ENCODE peak calls at places on chromosomes 4 and X, in eight cellular contexts. X, N, I, A, K, J, Z and H are unnamed samples.

GRCh38 chr4:661231-661630 is 12.8 kb downstream of the ATP5ME start:
- DNase-seq in X (no peak), N (no peak), I (no peak), A (no peak), K (no peak), J (no peak), Z (no peak), H (no peak)

GRCh38 chr4:7419961-7420660 is 14.6 kb downstream of the PSAPL1 start:
- DNase-seq in X (no peak), N (no peak), I (no peak), A (no peak), K (no peak), J (no peak), Z (no peak), H (no peak)

GRCh38 chr4:30989508-30989907 is 269.3 kb downstream of the PCDH7 start:
- DNase-seq in X (no peak), N (no peak), I (no peak), A (no peak), K (no peak), J (no peak), Z (no peak), H (no peak)

GRCh38 chr4:73021634-73022033 is 47.9 kb downstream of the COX18 start:
- DNase-seq in X (no peak), N (no peak), I (no peak), A (peak; percentile 75), K (peak; percentile 58), J (no peak), Z (peak; percentile 55), H (peak; percentile 68)

GRCh38 chr4:153748378-153748777 is 11.4 kb downstream of the RNF175 start:
- DNase-seq in X (no peak), N (no peak), I (no peak), A (no peak), K (peak; percentile 59), J (no peak), Z (peak; percentile 72), H (peak; percentile 88)

GRCh38 chr4:749771-750666 is 44.4 kb downstream of the PCGF3 start:
- DNase-seq in X (no peak), N (no peak), I (no peak), A (no peak), K (peak; percentile 23), J (no peak), Z (no peak), H (peak; percentile 54)

GRCh38 chr4:8664031-8664805 is 71.7 kb downstream of the CPZ start:
- DNase-seq in X (no peak), N (no peak), I (no peak), A (no peak), K (no peak), J (no peak), Z (no peak), H (no peak)

GRCh38 chrX:136130931-136131843 is 16.1 kb upstream of the FHL1 start:
- DNase-seq in X (no peak), N (no peak), I (no peak), A (no peak), K (peak; percentile 82), J (no peak), Z (peak; percentile 16), H (peak; percentile 75)

GRCh38 chrX:103629295-103630170 is 758 bp downstream of the TCEAL1 start:
- DNase-seq in X (peak; percentile 80), N (peak; percentile 71), I (no peak), A (peak; percentile 39), K (peak; percentile 70), J (no peak), Z (peak; percentile 35), H (peak; percentile 73)